ENCODE peak calls at places on chromosomes 13 and 19, in eight cellular contexts. L is mammary epithelial cell; K is CD8-positive, alpha-beta T cell; D is spleen; W is IMR-90; J is body of pancreas; C is transverse colon; Y is WERI-Rb-1. O is an unnamed sample.

GRCh38 chr19:45468159-45468651 is 409 bp downstream of the FOSB start:
- DNase-seq in W (no peak), L (no peak), J (peak; percentile 45), K (peak; percentile 18), Y (peak; percentile 37), D (peak; percentile 88), C (peak; percentile 48), O (no peak)

GRCh38 chr13:60090579-60090978 is 73.1 kb downstream of the DIAPH3 start:
- DNase-seq in W (peak; percentile 46), Y (no peak), J (no peak), D (no peak), C (no peak), L (no peak), K (no peak), O (no peak)

GRCh38 chr19:45873219-45873772 is 9.2 kb downstream of the FOXA3 start:
- DNase-seq in J (no peak), K (no peak), W (no peak), C (no peak), D (no peak), Y (no peak), L (no peak), O (no peak)

GRCh38 chr13:50015263-50015662 is at the start of gene KCNRG:
- DNase-seq in J (no peak), C (no peak), Y (no peak), D (no peak), W (peak; percentile 39), L (peak; percentile 4), K (no peak), O (no peak)

GRCh38 chr13:83702021-83702420 is 180.3 kb downstream of the SLITRK1 start:
- DNase-seq in Y (no peak), K (no peak), W (no peak), L (no peak), J (no peak), D (no peak), C (no peak), O (no peak)

GRCh38 chr13:109767023-109767422 is 19.4 kb downstream of the IRS2 start:
- DNase-seq in C (no peak), L (no peak), K (no peak), W (no peak), Y (no peak), J (no peak), D (no peak), O (no peak)

GRCh38 chr13:37194428-37194861 is 89.0 kb upstream of the CSNK1A1L start:
- DNase-seq in Y (no peak), D (no peak), W (peak; percentile 82), C (no peak), L (peak; percentile 88), J (no peak), K (no peak), O (no peak)

GRCh38 chr19:19053508-19054314 is 10.1 kb upstream of the SLC25A42 start:
- DNase-seq in J (peak; percentile 52), W (peak; percentile 48), Y (peak; percentile 61), D (peak; percentile 86), L (no peak), K (peak; percentile 37), C (peak; percentile 77), O (no peak)

GRCh38 chr19:13155472-13156284 is 5.5 kb downstream of the IER2 start:
- DNase-seq in D (peak; percentile 98), Y (peak; percentile 30), J (peak; percentile 88), W (peak; percentile 76), C (peak; percentile 88), L (peak; percentile 65), K (peak; percentile 43), O (no peak)

GRCh38 chr19:1223018-1223855 is 14.6 kb downstream of the CBARP start:
- DNase-seq in C (no peak), K (no peak), Y (peak; percentile 79), J (no peak), D (no peak), W (peak; percentile 42), L (no peak), O (no peak)

GRCh38 chr13:74273591-74273990 is 139.4 kb upstream of the KLF12 start:
- DNase-seq in L (no peak), C (no peak), Y (no peak), D (no peak), W (no peak), J (no peak), K (no peak), O (no peak)

GRCh38 chr19:39430675-39431593 is 4.8 kb downstream of the RPS16 start:
- DNase-seq in J (peak; percentile 55), K (peak; percentile 38), C (peak; percentile 59), W (peak; percentile 100), Y (no peak), L (peak; percentile 39), D (peak; percentile 75), O (peak; percentile 100)

GRCh38 chr13:112510987-112511715 is 76.8 kb downstream of the TUBGCP3 start:
- DNase-seq in Y (no peak), J (no peak), K (no peak), D (no peak), L (no peak), C (no peak), W (no peak), O (no peak)

GRCh38 chr19:46529622-46530451 is 34.2 kb upstream of the PNMA8B start:
- DNase-seq in J (peak; percentile 74), K (peak; percentile 57), Y (peak; percentile 59), W (peak; percentile 54), C (peak; percentile 70), D (peak; percentile 89), L (peak; percentile 69), O (no peak)

GRCh38 chr19:1753730-1754442 is 580 bp downstream of the ONECUT3 start:
- DNase-seq in Y (no peak), W (no peak), L (no peak), D (no peak), C (no peak), K (no peak), J (no peak), O (no peak)

GRCh38 chr13:81116461-81117282 is 775.7 kb upstream of the SPRY2 start:
- DNase-seq in W (no peak), J (no peak), Y (no peak), D (no peak), C (no peak), L (peak; percentile 3), K (no peak), O (no peak)

GRCh38 chr13:25037057-25037813 is 58.7 kb upstream of the PABPC3 start:
- DNase-seq in W (peak; percentile 65), C (peak; percentile 47), D (no peak), K (no peak), L (peak; percentile 44), J (peak; percentile 71), Y (peak; percentile 80), O (peak; percentile 46)

GRCh38 chr13:102812616-102813287 is 13.8 kb downstream of the BIVM start:
- DNase-seq in J (no peak), D (no peak), K (no peak), W (peak; percentile 15), C (no peak), Y (no peak), L (no peak), O (no peak)
- H3K27ac ChIP-seq in J (no peak overlapping the region), D (no peak overlapping the region), K (no peak overlapping the region), W (no peak overlapping the region), C (no peak overlapping the region), Y (no peak overlapping the region), L (no peak overlapping the region), O (no peak overlapping the region)

GRCh38 chr19:4781851-4782250 is 9.7 kb upstream of the FEM1A start:
- DNase-seq in J (no peak), K (no peak), W (no peak), D (no peak), Y (no peak), C (no peak), L (no peak), O (no peak)
- H3K27ac ChIP-seq in J (no peak overlapping the region), K (no peak overlapping the region), W (no peak overlapping the region), D (no peak overlapping the region), Y (no peak overlapping the region), C (no peak overlapping the region), L (no peak overlapping the region), O (no peak overlapping the region)

DNA sequence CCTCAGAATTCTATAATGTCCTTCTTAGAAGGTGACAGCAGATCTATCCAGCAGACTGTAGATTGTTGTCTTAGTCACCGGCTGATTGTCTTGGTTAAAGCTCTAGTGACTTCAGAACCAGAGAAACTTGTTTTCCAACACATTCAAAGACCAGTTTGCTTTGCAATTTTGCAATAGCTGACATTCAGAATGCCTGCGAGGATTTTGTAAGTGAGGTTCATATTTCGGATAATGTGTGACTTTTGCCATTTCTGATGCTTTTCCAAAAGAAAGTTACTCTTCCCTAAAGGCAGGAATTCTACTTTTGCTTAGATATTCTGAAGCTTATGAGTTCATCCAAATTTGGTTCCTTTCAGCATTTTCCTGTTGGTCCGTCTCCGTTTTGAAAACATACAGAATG is 13.2 kb downstream of the SPINT2 start:
- DNase-seq in C (no peak), D (no peak), J (no peak), K (no peak), L (peak; percentile 72), W (peak; percentile 35), Y (no peak), O (no peak)
- H3K27ac ChIP-seq in C (peak overlapping the region; percentile 61), D (peak overlapping the region; percentile 82), J (peak overlapping the region; percentile 40), K (no peak overlapping the region), L (peak overlapping the region; percentile 21), W (peak overlapping the region; percentile 92), Y (no peak overlapping the region), O (peak overlapping the region; percentile 71)

DNA sequence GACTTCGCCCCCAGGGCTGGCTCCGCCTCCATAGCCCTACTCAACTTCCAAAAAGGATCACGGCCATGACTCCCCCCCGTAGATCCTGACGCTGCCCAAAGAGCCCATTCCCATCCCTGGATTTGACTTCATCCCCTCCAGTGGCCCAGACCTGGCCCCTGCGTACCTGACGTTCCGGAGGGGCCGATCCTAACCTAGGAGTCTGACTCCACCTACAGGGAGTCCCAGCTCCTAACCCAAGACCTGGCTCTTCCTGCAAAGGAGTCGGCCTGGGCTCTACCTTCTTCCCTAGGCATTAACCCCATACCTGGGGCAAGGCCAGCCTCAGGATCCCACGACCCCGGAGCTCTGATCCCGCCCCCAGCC is 10.8 kb downstream of the STAP2 start:
- DNase-seq in Y (no peak), K (no peak), J (no peak), L (no peak), D (no peak), W (no peak), C (no peak), O (no peak)
- H3K27ac ChIP-seq in Y (no peak overlapping the region), K (no peak overlapping the region), J (no peak overlapping the region), L (no peak overlapping the region), D (peak overlapping the region; percentile 46), W (no peak overlapping the region), C (no peak overlapping the region), O (no peak overlapping the region)

DNA sequence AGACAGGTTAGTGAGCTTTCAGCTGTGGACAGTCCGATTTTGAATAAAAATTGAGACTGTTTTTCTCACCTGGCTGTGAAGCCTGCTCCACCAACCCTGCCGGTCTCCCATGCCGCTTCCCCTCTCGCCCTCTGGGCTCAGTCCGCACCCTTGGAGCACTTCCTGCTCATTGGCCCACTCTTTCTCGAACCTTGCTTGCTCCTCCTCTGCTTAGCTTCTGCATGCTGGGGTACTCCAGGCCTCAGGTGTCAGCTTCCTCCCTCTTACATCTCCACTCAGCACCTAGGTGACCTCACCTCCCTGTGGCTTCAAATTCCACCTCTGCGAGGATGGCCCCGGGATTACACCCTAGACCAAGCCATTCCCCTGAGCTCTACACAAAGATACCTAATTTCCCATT is 39.6 kb downstream of the C13orf42 start:
- DNase-seq in W (no peak), Y (no peak), J (no peak), L (no peak), D (no peak), C (no peak), K (no peak), O (no peak)
- H3K27ac ChIP-seq in W (no peak overlapping the region), Y (no peak overlapping the region), J (no peak overlapping the region), L (no peak overlapping the region), D (no peak overlapping the region), C (no peak overlapping the region), K (no peak overlapping the region), O (no peak overlapping the region)

O was measured in Panc1.